ENCODE peak calls at places on chromosomes 6 and 20, in ten cellular contexts. T is mesenchymal stem cell; Y is transverse colon; H is neural progenitor cell; G is CD8-positive, alpha-beta memory T cell; N is ovary; W is right atrium auricular region; R is hepatocyte; S is heart left ventricle; J is dorsolateral prefrontal cortex. O is an unnamed sample.

GRCh38 chr6:6694825-6695710 is 106.5 kb downstream of the LY86 start:
- DNase-seq in T (no peak), Y (peak; percentile 86), H (no peak), G (no peak), N (peak; percentile 63), W (no peak), R (peak; percentile 40), S (peak; percentile 70), J (no peak), O (no peak)

GRCh38 chr6:66740346-66740745 is 1033.3 kb upstream of the EYS start:
- DNase-seq in T (no peak), Y (no peak), H (no peak), G (no peak), N (no peak), W (no peak), R (no peak), S (no peak), J (no peak), O (no peak)

GRCh38 chr6:50380409-50381105 is 330.8 kb upstream of the DEFB112 start:
- DNase-seq in T (no peak), Y (no peak), H (no peak), G (no peak), N (no peak), W (no peak), R (no peak), S (no peak), J (no peak), O (no peak)

GRCh38 chr6:3227363-3228045 is at the start of gene TUBB2B:
- DNase-seq in T (peak; percentile 62), Y (no peak), H (peak; percentile 96), G (no peak), N (no peak), W (no peak), R (peak; percentile 90), S (no peak), J (peak; percentile 69), O (no peak)

GRCh38 chr6:37673436-37673835 is 24.2 kb downstream of the MDGA1 start:
- DNase-seq in T (no peak), Y (no peak), H (no peak), G (no peak), N (no peak), W (no peak), R (no peak), S (no peak), J (no peak), O (no peak)

GRCh38 chr6:113858067-113858604 is 991 bp downstream of the MARCKS start:
- DNase-seq in T (peak; percentile 60), Y (peak; percentile 54), H (peak; percentile 69), G (no peak), N (peak; percentile 62), W (peak; percentile 60), R (peak; percentile 68), S (no peak), J (no peak), O (peak; percentile 46)

GRCh38 chr20:325889-326644 is 715 bp downstream of the SOX12 start:
- DNase-seq in T (peak; percentile 79), Y (peak; percentile 58), H (peak; percentile 92), G (peak; percentile 36), N (peak; percentile 73), W (peak; percentile 73), R (peak; percentile 85), S (peak; percentile 77), J (peak; percentile 67), O (peak; percentile 49)

GRCh38 chr20:63522981-63523611 is 2.5 kb downstream of the PPDPF start:
- DNase-seq in T (no peak), Y (no peak), H (peak; percentile 1), G (no peak), N (no peak), W (no peak), R (no peak), S (no peak), J (no peak), O (no peak)

GRCh38 chr20:1813101-1813529 is 82.1 kb upstream of the SIRPA start:
- DNase-seq in T (peak; percentile 91), Y (peak; percentile 35), H (no peak), G (no peak), N (peak; percentile 66), W (peak; percentile 90), R (no peak), S (peak; percentile 87), J (no peak), O (no peak)

GRCh38 chr6:91276315-91276714 is 689.4 kb upstream of the MAP3K7 start:
- DNase-seq in T (peak; percentile 37), Y (no peak), H (peak; percentile 48), G (no peak), N (no peak), W (no peak), R (peak; percentile 29), S (no peak), J (no peak), O (peak; percentile 29)

GRCh38 chr6:134708079-134708478 is 241.8 kb downstream of the ALDH8A1 start:
- DNase-seq in T (no peak), Y (no peak), H (no peak), G (no peak), N (no peak), W (no peak), R (no peak), S (no peak), J (no peak), O (no peak)

GRCh38 chr20:53866787-53867740 is 203.3 kb downstream of the BCAS1 start:
- DNase-seq in T (peak; percentile 68), Y (no peak), H (peak; percentile 55), G (no peak), N (no peak), W (no peak), R (no peak), S (no peak), J (no peak), O (peak; percentile 82)

GRCh38 chr6:109524129-109524528 is 41.1 kb upstream of the ZBTB24 start:
- DNase-seq in T (no peak), Y (no peak), H (no peak), G (no peak), N (no peak), W (no peak), R (no peak), S (no peak), J (no peak), O (no peak)

GRCh38 chr20:41738584-41739193 is 120.5 kb upstream of the CHD6 start:
- DNase-seq in T (peak; percentile 26), Y (peak; percentile 35), H (peak; percentile 77), G (no peak), N (peak; percentile 42), W (peak; percentile 66), R (peak; percentile 72), S (peak; percentile 41), J (peak; percentile 62), O (peak; percentile 57)

GRCh38 chr6:74130641-74131040 is 434.6 kb downstream of the CD109 start:
- DNase-seq in T (no peak), Y (no peak), H (no peak), G (no peak), N (no peak), W (no peak), R (no peak), S (no peak), J (no peak), O (no peak)
- H3K27ac ChIP-seq in T (no peak overlapping the region), Y (no peak overlapping the region), H (no peak overlapping the region), G (no peak overlapping the region), N (no peak overlapping the region), W (no peak overlapping the region), R (no peak overlapping the region), S (no peak overlapping the region), J (no peak overlapping the region), O (no peak overlapping the region)

DNA sequence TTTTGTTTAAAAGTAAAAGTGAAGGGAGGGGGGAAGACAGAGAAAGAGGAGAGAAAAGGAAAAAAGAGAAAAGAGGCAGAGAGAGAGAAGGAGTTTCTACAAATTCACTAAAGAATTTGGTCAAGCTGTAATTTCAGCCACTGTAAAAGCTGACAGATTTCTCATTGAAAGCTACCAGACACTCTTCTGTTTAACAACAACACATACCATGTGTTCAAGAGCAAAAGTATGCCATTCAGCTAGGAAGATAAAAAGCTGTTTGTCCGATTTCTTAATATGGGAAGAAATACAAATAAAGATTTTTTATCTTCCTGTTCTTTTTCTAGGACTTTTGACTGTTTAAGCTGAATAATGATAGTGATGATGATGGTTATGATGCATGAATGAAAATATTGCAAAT is 204.8 kb upstream of the RSPO3 start:
- DNase-seq in T (peak; percentile 30), Y (no peak), H (no peak), G (no peak), N (no peak), W (no peak), R (no peak), S (no peak), J (no peak), O (no peak)
- H3K27ac ChIP-seq in T (no peak overlapping the region), Y (no peak overlapping the region), H (no peak overlapping the region), G (no peak overlapping the region), N (no peak overlapping the region), W (no peak overlapping the region), R (no peak overlapping the region), S (no peak overlapping the region), J (no peak overlapping the region), O (no peak overlapping the region)

GRCh38 chr20:34512266-34512954 is 3.8 kb upstream of the DYNLRB1 start:
- DNase-seq in T (peak; percentile 43), Y (no peak), H (no peak), G (no peak), N (no peak), W (no peak), R (no peak), S (no peak), J (no peak), O (no peak)
- H3K27ac ChIP-seq in T (peak overlapping the region; percentile 82), Y (no peak overlapping the region), H (peak overlapping the region; percentile 42), G (no peak overlapping the region), N (no peak overlapping the region), W (no peak overlapping the region), R (peak overlapping the region; percentile 68), S (no peak overlapping the region), J (peak overlapping the region; percentile 75), O (no peak overlapping the region)

DNA sequence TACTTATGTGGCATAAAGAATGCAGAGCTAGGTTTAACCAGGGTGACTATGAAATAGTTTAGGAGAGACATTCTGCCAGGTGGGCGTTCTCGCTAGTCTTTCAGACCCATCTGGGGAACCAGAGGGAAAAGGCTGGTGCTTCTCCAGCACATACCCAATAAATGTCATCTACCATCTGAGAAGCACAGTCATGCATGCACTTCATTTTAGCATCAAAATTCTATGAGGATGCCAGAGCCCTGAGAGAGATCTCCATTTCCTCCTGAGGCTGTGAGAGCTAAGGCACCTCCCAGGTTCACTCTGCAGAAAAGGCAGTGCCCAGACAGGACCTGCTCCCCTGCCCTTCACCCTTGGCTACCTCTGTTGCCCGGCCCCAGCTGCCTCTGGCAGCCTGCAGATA is 231.7 kb upstream of the PRND start:
- DNase-seq in T (no peak), Y (no peak), H (no peak), G (no peak), N (no peak), W (no peak), R (no peak), S (no peak), J (no peak), O (no peak)
- H3K27ac ChIP-seq in T (no peak overlapping the region), Y (no peak overlapping the region), H (no peak overlapping the region), G (no peak overlapping the region), N (no peak overlapping the region), W (no peak overlapping the region), R (no peak overlapping the region), S (no peak overlapping the region), J (no peak overlapping the region), O (no peak overlapping the region)

GRCh38 chr6:11218077-11218392 is 14.4 kb downstream of the NEDD9 start:
- DNase-seq in T (no peak), Y (no peak), H (no peak), G (no peak), N (no peak), W (no peak), R (no peak), S (no peak), J (no peak), O (no peak)
- H3K27ac ChIP-seq in T (no peak overlapping the region), Y (peak overlapping the region; percentile 85), H (no peak overlapping the region), G (no peak overlapping the region), N (no peak overlapping the region), W (peak overlapping the region; percentile 92), R (peak overlapping the region; percentile 84), S (peak overlapping the region; percentile 82), J (peak overlapping the region; percentile 85), O (no peak overlapping the region)

O was measured in MM.1S.